ENCODE peak calls at places on chromosome 6, in eight cellular contexts. T, I, G, O, A, M, K and Q are unnamed samples.

GRCh38 chr6:35363293-35363750 is 21.0 kb downstream of the PPARD start:
- DNase-seq in A (peak; percentile 68), I (peak; percentile 59), M (no peak), K (no peak), T (no peak), O (no peak), G (no peak), Q (no peak)

GRCh38 chr6:118921084-118921483 is 13.9 kb downstream of the MCM9 start:
- DNase-seq in K (no peak), T (no peak), G (no peak), I (no peak), M (no peak), A (no peak), O (no peak), Q (no peak)

GRCh38 chr6:132130530-132131298 is 179.5 kb upstream of the CCN2 start:
- DNase-seq in T (no peak), K (no peak), O (peak; percentile 20), G (no peak), M (peak; percentile 48), I (peak; percentile 23), A (peak; percentile 86), Q (no peak)

GRCh38 chr6:170129691-170130171 is 161.1 kb downstream of the DLL1 start:
- DNase-seq in O (peak; percentile 80), M (no peak), K (peak; percentile 3), G (no peak), A (no peak), I (peak; percentile 65), T (no peak), Q (peak; percentile 68)

GRCh38 chr6:101597711-101598110 is 204.2 kb downstream of the GRIK2 start:
- DNase-seq in I (no peak), O (no peak), K (no peak), T (no peak), G (peak; percentile 66), M (no peak), A (peak; percentile 76), Q (peak; percentile 58)

GRCh38 chr6:146990284-146990683 is 213.9 kb upstream of the STXBP5 start:
- DNase-seq in O (no peak), T (no peak), A (peak; percentile 43), K (no peak), G (no peak), I (no peak), M (no peak), Q (peak; percentile 34)

GRCh38 chr6:37501632-37502466 is 2.2 kb upstream of the CCDC167 start:
- DNase-seq in G (no peak), O (no peak), M (no peak), T (no peak), I (no peak), K (no peak), A (no peak), Q (no peak)

GRCh38 chr6:13712485-13712990 is 903 bp upstream of the RANBP9 start:
- DNase-seq in T (no peak), K (peak; percentile 45), M (peak; percentile 56), A (no peak), O (no peak), G (no peak), I (no peak), Q (peak; percentile 9)

GRCh38 chr6:105920071-105920470 is 166.1 kb upstream of the PRDM1 start:
- DNase-seq in O (no peak), M (no peak), I (no peak), G (no peak), A (no peak), K (peak; percentile 69), T (no peak), Q (no peak)

GRCh38 chr6:14499804-14500203 is 382.2 kb downstream of the CD83 start:
- DNase-seq in M (no peak), G (peak; percentile 86), I (no peak), O (no peak), T (no peak), A (peak; percentile 84), K (peak; percentile 79), Q (no peak)

GRCh38 chr6:45420083-45420908 is 42.6 kb upstream of the SUPT3H start:
- DNase-seq in I (no peak), G (peak; percentile 25), T (peak; percentile 9), M (no peak), A (peak; percentile 84), O (no peak), K (peak; percentile 58), Q (peak; percentile 46)

GRCh38 chr6:23661549-23661948 is 464.5 kb upstream of the NRSN1 start:
- DNase-seq in M (no peak), G (no peak), K (no peak), O (no peak), T (no peak), I (no peak), A (no peak), Q (no peak)

GRCh38 chr6:93136111-93136510 is 283.2 kb downstream of the EPHA7 start:
- DNase-seq in K (no peak), G (no peak), M (no peak), T (no peak), O (no peak), I (no peak), A (no peak), Q (no peak)

GRCh38 chr6:143059616-143060353 is 904 bp upstream of the AIG1 start:
- DNase-seq in O (no peak), A (peak; percentile 92), G (peak; percentile 64), I (peak; percentile 23), M (no peak), T (no peak), K (peak; percentile 93), Q (peak; percentile 96)

GRCh38 chr6:51934098-51934497 is 153.3 kb downstream of the PKHD1 start:
- DNase-seq in T (peak; percentile 8), G (no peak), A (no peak), K (peak; percentile 16), M (no peak), O (no peak), I (no peak), Q (peak; percentile 28)

GRCh38 chr6:142045380-142046270 is 87.1 kb upstream of the GJE1 start:
- DNase-seq in G (peak; percentile 73), K (peak; percentile 50), T (no peak), M (no peak), I (no peak), A (peak; percentile 44), O (no peak), Q (peak; percentile 40)

GRCh38 chr6:158029668-158030230 is 48.1 kb downstream of the SYNJ2 start:
- DNase-seq in I (no peak), T (no peak), M (no peak), G (no peak), K (no peak), O (no peak), A (no peak), Q (no peak)

GRCh38 chr6:99573980-99574617 is 5.6 kb upstream of the CCNC start:
- DNase-seq in G (no peak), M (no peak), K (no peak), A (no peak), T (no peak), I (no peak), O (no peak), Q (no peak)

GRCh38 chr6:35181313-35181932 is 32.3 kb upstream of the SCUBE3 start:
- DNase-seq in M (no peak), A (peak; percentile 64), G (peak; percentile 82), I (no peak), O (no peak), T (no peak), K (peak; percentile 61), Q (peak; percentile 90)

DNA sequence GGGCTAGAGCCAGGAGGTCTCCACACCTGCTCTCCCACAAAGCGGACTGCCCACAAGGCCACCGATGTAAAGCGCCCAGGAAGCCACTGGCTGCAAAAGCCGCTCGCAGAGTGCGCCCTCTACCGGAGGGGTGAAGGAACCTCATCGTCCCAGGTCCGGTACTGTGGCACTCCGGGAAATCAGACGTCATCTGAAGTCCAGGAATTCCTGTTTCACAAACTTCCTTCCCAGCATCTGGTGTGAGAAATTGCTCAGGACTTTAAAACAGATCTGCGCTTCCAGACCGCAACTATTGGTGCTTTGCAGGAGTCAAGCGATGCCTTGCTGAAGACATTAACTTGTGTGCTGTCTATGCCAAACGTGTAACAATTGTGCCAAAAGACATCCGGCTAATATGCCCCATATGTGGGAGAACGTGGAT is 115.1 kb upstream of the ARID1B start:
- DNase-seq in G (no peak), A (no peak), T (peak; percentile 44), K (peak; percentile 84), M (no peak), I (peak; percentile 21), O (no peak), Q (peak; percentile 66)
- TF ChIP-seq CTCF in G (peak; percentile 66), A (peak; percentile 22), T (peak; percentile 67), K (peak; percentile 87), M (no peak), I (peak; percentile 36), O (peak; percentile 49), Q (peak; percentile 69)

GRCh38 chr6:62716719-62717118 is 430.7 kb upstream of the KHDRBS2 start:
- DNase-seq in M (no peak), K (no peak), O (no peak), A (no peak), T (no peak), I (no peak), G (no peak), Q (no peak)

GRCh38 chr6:62707914-62708313 is 421.9 kb upstream of the KHDRBS2 start:
- DNase-seq in O (no peak), T (no peak), K (no peak), I (no peak), A (no peak), M (no peak), G (no peak), Q (no peak)

GRCh38 chr6:62714112-62714511 is 428.1 kb upstream of the KHDRBS2 start:
- DNase-seq in G (no peak), K (no peak), M (no peak), I (no peak), O (no peak), T (no peak), A (no peak), Q (no peak)

GRCh38 chr6:62707156-62707555 is 421.1 kb upstream of the KHDRBS2 start:
- DNase-seq in G (no peak), O (no peak), A (no peak), T (no peak), K (no peak), I (no peak), M (no peak), Q (no peak)

DNA sequence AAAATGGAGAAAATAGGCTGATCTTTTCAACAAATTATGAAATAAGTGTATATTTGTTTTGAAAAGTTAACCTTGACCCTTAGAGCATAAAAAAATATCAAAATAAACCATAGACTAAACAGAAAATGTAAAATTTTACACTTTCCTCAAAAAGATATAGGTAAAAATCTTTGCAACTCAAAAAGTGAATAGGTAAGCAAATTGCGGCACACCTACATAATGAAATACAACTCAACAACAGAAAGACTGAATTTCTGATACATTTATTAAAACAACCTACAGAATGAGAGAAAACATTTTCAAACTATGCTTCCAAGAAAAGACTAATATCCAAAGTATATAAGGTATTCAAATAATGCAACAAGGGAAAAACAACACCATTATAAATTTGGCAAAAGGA is 425.7 kb upstream of the KHDRBS2 start:
- DNase-seq in K (no peak), A (no peak), I (no peak), O (no peak), M (no peak), G (no peak), T (no peak), Q (no peak)
- TF ChIP-seq CTCF in K (no peak), A (no peak), I (no peak), O (no peak), M (no peak), G (no peak), T (no peak), Q (no peak)

GRCh38 chr6:33702345-33702977 is 9.0 kb downstream of the UQCC2 start:
- DNase-seq in O (no peak), I (no peak), A (peak; percentile 59), G (peak; percentile 66), T (peak; percentile 40), K (peak; percentile 66), M (no peak), Q (peak; percentile 68)
- TF ChIP-seq CTCF in O (peak; percentile 62), I (peak; percentile 37), A (peak; percentile 78), G (peak; percentile 72), T (no peak), K (peak; percentile 68), M (no peak), Q (peak; percentile 43)

GRCh38 chr6:144216668-144217218 is 66.4 kb downstream of the STX11 start:
- DNase-seq in A (no peak), T (no peak), O (peak; percentile 78), K (no peak), G (peak; percentile 94), M (no peak), I (peak; percentile 78), Q (no peak)
- TF ChIP-seq CTCF in A (no peak), T (no peak), O (no peak), K (no peak), G (no peak), M (no peak), I (no peak), Q (no peak)